ENCODE peak calls at places on chromosome 17, in five cellular contexts. N, M, H, B and K are unnamed samples.

GRCh38 chr17:6534846-6535514 is 21.4 kb downstream of the PITPNM3 start:
- DNase-seq in H (no peak), M (no peak), B (no peak), N (no peak), K (no peak)

GRCh38 chr17:1629647-1630310 is 1.1 kb upstream of the SLC43A2 start:
- DNase-seq in M (peak; percentile 73), N (no peak), B (peak; percentile 57), H (no peak), K (no peak)

GRCh38 chr17:43791589-43791988 is 11.4 kb downstream of the CFAP97D1 start:
- DNase-seq in N (peak; percentile 32), B (peak; percentile 51), M (no peak), H (peak; percentile 69), K (no peak)

GRCh38 chr17:35254107-35254802 is 11.4 kb downstream of the SLFN5 start:
- DNase-seq in B (peak; percentile 92), M (peak; percentile 83), N (peak; percentile 95), H (peak; percentile 99), K (peak; percentile 87)

GRCh38 chr17:62597920-62598319 is 29.6 kb upstream of the MRC2 start:
- DNase-seq in H (peak; percentile 52), M (peak; percentile 81), N (no peak), B (no peak), K (no peak)

GRCh38 chr17:9809409-9809808 is 12.5 kb downstream of the GSG1L2 start:
- DNase-seq in M (no peak), B (no peak), H (no peak), N (no peak), K (no peak)

GRCh38 chr17:50630524-50631194 is 4.0 kb upstream of the ABCC3 start:
- DNase-seq in N (no peak), M (peak; percentile 83), B (peak; percentile 57), H (no peak), K (no peak)

GRCh38 chr17:58336456-58337094 is 8.0 kb upstream of the TSPOAP1 start:
- DNase-seq in B (no peak), M (no peak), H (peak; percentile 75), N (no peak), K (no peak)

GRCh38 chr17:72021417-72022041 is 99.3 kb upstream of the SOX9 start:
- DNase-seq in N (no peak), B (no peak), M (no peak), H (no peak), K (no peak)

GRCh38 chr17:77143306-77143705 is 2.5 kb downstream of the SEC14L1 start:
- DNase-seq in N (no peak), B (no peak), M (no peak), H (no peak), K (no peak)

GRCh38 chr17:4199818-4200402 is 56.9 kb downstream of the CYB5D2 start:
- DNase-seq in N (no peak), M (no peak), B (peak; percentile 55), H (peak; percentile 51), K (no peak)

GRCh38 chr17:77649717-77650211 is 308.7 kb upstream of the TNRC6C start:
- DNase-seq in M (peak; percentile 9), H (peak; percentile 12), B (no peak), N (no peak), K (no peak)

GRCh38 chr17:79159926-79160325 is 85.3 kb downstream of the ENGASE start:
- DNase-seq in B (no peak), N (no peak), M (no peak), H (no peak), K (no peak)

GRCh38 chr17:67519801-67520251 is 142.7 kb downstream of the PITPNC1 start:
- DNase-seq in H (no peak), M (no peak), N (no peak), B (no peak), K (no peak)

GRCh38 chr17:8610558-8610957 is 20.0 kb downstream of the MYH10 start:
- DNase-seq in N (no peak), M (no peak), B (no peak), H (no peak), K (no peak)

GRCh38 chr17:50221500-50222480 is 20.4 kb upstream of the COL1A1 start:
- DNase-seq in H (peak; percentile 70), N (no peak), M (no peak), B (no peak), K (no peak)

GRCh38 chr17:81923302-81924260 is 4.0 kb downstream of the MAFG start:
- DNase-seq in N (no peak), H (peak; percentile 79), B (peak; percentile 79), M (peak; percentile 79), K (peak; percentile 46)

GRCh38 chr17:80385046-80385445 is 29.9 kb upstream of the ENDOV start:
- DNase-seq in N (no peak), B (no peak), M (peak; percentile 34), H (no peak), K (no peak)

GRCh38 chr17:42950044-42950783 is 14.0 kb downstream of the AARSD1 start:
- DNase-seq in B (no peak), N (no peak), M (no peak), H (peak; percentile 38), K (peak; percentile 58)

GRCh38 chr17:21460358-21460757 is 84.2 kb downstream of the KCNJ12 start:
- DNase-seq in M (no peak), H (peak; percentile 93), N (no peak), B (no peak), K (no peak)

GRCh38 chr17:15289285-15290185 is 24.4 kb upstream of the PMP22 start:
- DNase-seq in N (peak; percentile 29), M (no peak), H (peak; percentile 80), B (no peak), K (no peak)

GRCh38 chr17:44097110-44097810 is 26.2 kb downstream of the HDAC5 start:
- DNase-seq in B (peak; percentile 82), N (no peak), H (peak; percentile 66), M (peak; percentile 97), K (no peak)

GRCh38 chr17:70588003-70588402 is 418.7 kb downstream of the KCNJ2 start:
- DNase-seq in M (no peak), H (no peak), B (no peak), N (no peak), K (no peak)

GRCh38 chr17:41048441-41048840 is 1.3 kb upstream of the KRTAP2-1 start:
- DNase-seq in N (peak; percentile 61), B (no peak), M (no peak), H (no peak), K (no peak)

GRCh38 chr17:60586288-60586974 is 13.6 kb upstream of the PPM1D start:
- DNase-seq in N (no peak), B (peak; percentile 43), M (no peak), H (no peak), K (no peak)

GRCh38 chr17:74520790-74521480 is 10.3 kb downstream of the CD300LB start:
- DNase-seq in M (peak; percentile 46), N (no peak), B (no peak), H (no peak), K (no peak)